ENCODE peak calls at places on chromosomes 13 and 19, in seven cellular contexts. T is kidney epithelial cell; L is heart right ventricle; R is effector memory CD4-positive, alpha-beta T cell; O is colonic mucosa; Z is transverse colon; M is bronchial epithelial cell. U is an unnamed sample. For H3K27me3, the result is how much of the 10 kb centered on the place peaks cover.

GRCh38 chr19:45901432-45901903 is 945 bp downstream of the MYPOP start:
- DNase-seq in O (peak), L (peak), M (no peak), Z (peak), R (no peak), T (no peak), U (peak)

GRCh38 chr19:12946092-12946845 is 607 bp downstream of the RAD23A start:
- DNase-seq in T (no peak), M (peak), O (peak), L (peak), Z (peak), R (peak), U (peak)

GRCh38 chr13:75042809-75043208 is 439.2 kb downstream of the TBC1D4 start:
- DNase-seq in Z (no peak), M (no peak), R (no peak), O (no peak), T (no peak), L (no peak), U (no peak)

GRCh38 chr13:97235549-97236206 is 13.5 kb downstream of the MBNL2 start:
- DNase-seq in M (no peak), R (no peak), Z (peak), T (no peak), O (peak), L (peak), U (no peak)

GRCh38 chr19:58228584-58229254 is at the start of gene ZNF544:
- DNase-seq in R (peak), L (peak), M (peak), O (peak), Z (peak), T (peak), U (peak)

GRCh38 chr13:50526771-50527567 is 316.5 kb downstream of the DLEU7 start:
- DNase-seq in M (no peak), O (no peak), T (no peak), L (no peak), R (no peak), Z (peak), U (no peak)

GRCh38 chr19:4554717-4555116 is 4.8 kb downstream of the SEMA6B start:
- DNase-seq in O (no peak), Z (no peak), M (no peak), R (no peak), L (no peak), T (no peak), U (no peak)

GRCh38 chr13:99909836-99910619 is 61.5 kb downstream of the ZIC5 start:
- DNase-seq in M (no peak), L (peak), T (no peak), Z (no peak), O (no peak), R (no peak), U (no peak)

GRCh38 chr13:98484289-98485219 is 92.4 kb downstream of the STK24 start:
- DNase-seq in R (peak), T (peak), M (peak), L (peak), Z (peak), O (peak), U (peak)

GRCh38 chr13:99923877-99924582 is 47.5 kb downstream of the ZIC5 start:
- DNase-seq in Z (no peak), R (no peak), T (no peak), O (no peak), L (no peak), M (no peak), U (no peak)

GRCh38 chr19:2791876-2792275 is 6.6 kb downstream of the THOP1 start:
- DNase-seq in T (no peak), Z (no peak), O (no peak), M (no peak), R (no peak), L (no peak), U (no peak)

GRCh38 chr13:75993823-75994222 is 357.7 kb downstream of the LMO7 start:
- DNase-seq in M (peak), L (no peak), Z (no peak), T (no peak), R (no peak), O (no peak), U (no peak)

GRCh38 chr13:73076013-73076412 is 17.2 kb downstream of the KLF5 start:
- DNase-seq in M (no peak), L (no peak), T (no peak), O (no peak), R (no peak), Z (no peak), U (no peak)

GRCh38 chr19:32233091-32233490 is 112.3 kb upstream of the ZNF507 start:
- DNase-seq in M (no peak), Z (no peak), R (no peak), L (no peak), O (no peak), T (no peak), U (no peak)

GRCh38 chr13:72716776-72717175 is 10.7 kb downstream of the MZT1 start:
- DNase-seq in Z (no peak), R (no peak), M (no peak), T (no peak), O (no peak), L (no peak), U (no peak)

GRCh38 chr19:19525611-19526380 is 2.9 kb upstream of the YJEFN3 start:
- DNase-seq in M (no peak), R (no peak), Z (no peak), L (no peak), T (no peak), O (no peak), U (no peak)

GRCh38 chr13:110359840-110360301 is 52.8 kb downstream of the COL4A2 start:
- DNase-seq in Z (no peak), R (no peak), T (no peak), L (no peak), M (no peak), O (no peak), U (no peak)

GRCh38 chr19:18117692-18118378 is 20.3 kb downstream of the MAST3 start:
- DNase-seq in R (peak), Z (peak), L (peak), M (peak), O (peak), T (no peak), U (peak)

GRCh38 chr19:38734426-38735256 is 9.6 kb downstream of the CAPN12 start:
- DNase-seq in L (no peak), Z (peak), T (no peak), M (peak), R (peak), O (peak), U (no peak)

GRCh38 chr13:113901642-113902041 is 37.8 kb upstream of the GAS6 start:
- DNase-seq in T (no peak), O (peak), R (no peak), Z (no peak), L (no peak), M (no peak), U (no peak)

GRCh38 chr13:79485014-79485441 is 4.1 kb downstream of the NDFIP2 start:
- DNase-seq in R (no peak), T (peak), Z (peak), L (no peak), M (peak), O (peak), U (peak)

GRCh38 chr13:34591801-34592454 is 350.1 kb upstream of the NBEA start:
- DNase-seq in M (no peak), O (peak), T (no peak), Z (no peak), L (no peak), R (no peak), U (no peak)

GRCh38 chr13:46213242-46213641 is 1.5 kb downstream of the LRRC63 start:
- DNase-seq in O (no peak), M (no peak), R (no peak), T (peak), Z (no peak), L (no peak), U (no peak)

GRCh38 chr13:19070398-19070735 is 111.3 kb downstream of the TUBA3C start:
- DNase-seq in R (no peak), M (no peak), Z (no peak), L (no peak), O (no peak), T (no peak), U (no peak)

GRCh38 chr19:30224689-30225606 is 147.2 kb upstream of the ZNF536 start:
- DNase-seq in L (no peak), O (no peak), T (no peak), R (no peak), Z (no peak), M (no peak), U (no peak)

GRCh38 chr13:102261809-102262208 is 140.0 kb downstream of the FGF14 start:
- DNase-seq in Z (no peak), T (no peak), M (no peak), R (no peak), O (no peak), L (no peak), U (no peak)

GRCh38 chr19:952680-953500 is 27.1 kb downstream of the ARID3A start:
- DNase-seq in L (no peak), Z (peak), M (peak), R (no peak), O (peak), T (no peak), U (peak)

GRCh38 chr19:54178581-54179261 is 5.8 kb upstream of the TMC4 start:
- DNase-seq in L (no peak), Z (no peak), T (no peak), M (no peak), R (no peak), O (peak), U (peak)

GRCh38 chr13:27953671-27954405 is 15.3 kb downstream of the CDX2 start:
- DNase-seq in R (peak), O (peak), L (peak), T (no peak), Z (peak), M (peak), U (peak)

GRCh38 chr19:12786149-12786870 is 5.0 kb upstream of the JUNB start:
- DNase-seq in L (peak), T (no peak), R (no peak), M (no peak), O (peak), Z (peak), U (no peak)

GRCh38 chr13:59452189-59452588 is 711.5 kb downstream of the DIAPH3 start:
- DNase-seq in Z (no peak), T (no peak), R (no peak), O (no peak), M (no peak), L (no peak), U (no peak)

DNA sequence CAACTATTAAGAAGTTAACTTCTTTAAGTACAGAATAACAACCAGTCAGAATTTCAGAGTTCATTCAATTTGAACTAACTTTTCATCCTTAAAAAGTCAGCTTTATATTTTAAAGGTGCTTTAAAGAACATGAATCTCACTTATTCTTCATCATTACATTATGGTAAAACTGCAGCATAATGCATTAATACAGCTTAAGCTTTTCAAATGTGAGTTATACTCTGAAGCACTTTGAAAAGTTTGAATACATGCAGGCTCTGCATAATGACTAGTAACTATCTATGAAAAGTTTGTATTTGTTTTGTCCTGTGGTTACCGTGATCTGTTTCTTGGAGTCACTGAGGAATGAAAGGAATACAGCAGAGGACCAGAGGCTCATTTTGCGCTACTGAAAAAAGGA is 4.0 kb downstream of the PCDH17 start:
- DNase-seq in M (no peak), O (no peak), T (no peak), Z (no peak), L (no peak), R (no peak), U (no peak)
- H3K27me3 ChIP-seq in M (under half), O (under half), T (under half), Z (under half), L (under half), R (under half), U (under half)

DNA sequence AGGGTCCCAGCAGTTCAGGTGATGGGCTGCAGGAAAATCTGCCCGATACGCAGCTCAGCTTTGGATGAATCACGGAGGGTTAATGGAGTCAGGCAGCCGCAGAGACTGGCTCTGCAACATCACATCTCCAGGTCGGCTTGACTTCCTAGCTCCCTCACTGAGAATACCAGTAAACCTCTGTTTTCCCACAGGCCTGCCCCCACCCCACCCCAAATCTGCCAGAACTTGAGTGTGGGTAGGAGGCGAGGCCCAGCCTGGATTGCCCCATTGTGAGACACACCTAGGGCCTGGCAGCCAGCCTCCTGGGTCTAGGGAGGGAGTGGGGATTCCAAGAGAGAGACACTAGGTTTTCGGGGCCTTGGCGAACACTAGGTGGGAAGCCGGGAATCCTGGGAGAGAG is 3.7 kb upstream of the KRTDAP start:
- DNase-seq in Z (no peak), L (no peak), R (no peak), M (peak), T (no peak), O (no peak), U (no peak)
- H3K27me3 ChIP-seq in Z (under half), L (under half), R (under half), M (under half), T (under half), O (under half), U (under half)

DNA sequence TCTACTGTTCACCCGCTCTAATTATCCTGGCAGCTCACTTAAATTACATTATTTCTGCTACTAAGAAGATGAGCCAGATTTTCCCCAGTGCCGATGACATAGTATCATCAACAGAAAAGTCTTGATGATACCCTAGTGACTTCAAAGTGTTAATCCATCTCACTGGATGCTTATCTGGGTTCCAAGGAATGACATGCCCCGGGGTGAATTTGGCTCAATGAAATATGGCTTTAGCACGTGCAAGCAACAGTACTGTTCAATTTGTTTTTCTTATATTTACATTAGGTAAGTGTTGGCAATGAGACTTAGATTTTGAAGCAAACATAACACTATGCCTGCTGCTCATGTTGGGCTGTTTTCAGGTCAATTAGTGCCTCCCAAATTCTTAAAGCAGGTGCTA is 548.2 kb upstream of the SLITRK1 start:
- DNase-seq in R (no peak), Z (no peak), L (no peak), O (no peak), M (no peak), T (no peak), U (no peak)
- H3K27me3 ChIP-seq in R (under half), Z (under half), L (under half), O (under half), M (under half), T (under half), U (under half)

GRCh38 chr13:96091164-96091931 is 1.4 kb downstream of the HS6ST3 start:
- DNase-seq in T (no peak), Z (no peak), M (no peak), L (peak), R (no peak), O (no peak), U (peak)
- H3K27me3 ChIP-seq in T (under half), Z (half or more), M (under half), L (under half), R (under half), O (under half), U (under half)

DNA sequence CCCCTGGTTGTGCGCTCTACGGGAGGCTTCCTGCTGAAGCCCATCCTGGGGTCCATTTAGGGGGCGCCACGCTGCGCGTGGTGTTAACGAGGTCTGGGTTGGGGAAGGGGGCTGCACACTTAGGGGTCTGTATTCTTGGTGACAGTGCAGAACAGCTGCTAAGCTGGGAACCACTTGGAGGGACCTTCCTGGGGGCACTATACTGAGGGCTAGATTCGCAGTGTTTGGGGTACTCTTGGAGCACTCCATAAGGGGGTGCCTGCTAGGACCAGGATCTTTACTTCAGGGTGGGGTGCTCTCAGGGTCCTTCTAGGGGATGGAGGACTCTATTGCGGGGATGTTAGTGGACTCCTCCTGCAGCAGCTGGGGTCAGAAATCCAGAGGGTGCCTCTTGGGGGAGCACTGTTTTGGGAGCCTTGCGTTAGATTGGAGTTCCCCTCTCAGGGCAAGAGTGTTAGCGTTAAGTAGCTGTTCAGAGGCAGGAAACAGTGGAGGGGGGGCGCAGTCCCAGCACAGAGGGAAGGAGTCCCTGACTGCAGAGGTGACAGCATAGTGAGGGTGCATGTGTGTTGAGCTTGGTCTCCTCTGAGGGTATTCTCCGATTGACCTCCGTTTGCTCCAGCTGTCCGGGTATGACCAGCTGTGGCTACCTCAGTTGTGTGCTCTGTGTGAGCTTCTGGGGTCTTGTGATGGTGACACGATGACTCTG is 1.1 kb downstream of the PDE4A start:
- DNase-seq in T (no peak), O (no peak), L (no peak), R (no peak), Z (no peak), M (no peak), U (no peak)
- H3K27me3 ChIP-seq in T (half or more), O (half or more), L (half or more), R (under half), Z (half or more), M (under half), U (under half)

U was measured in Caco-2.